ENCODE peak calls at places on chromosome 12, in ten cellular contexts. O is lower lobe of right lung; V is HS-5; S is M059J; U is epithelial cell of esophagus; Y is CD4-positive, CD25-positive, alpha-beta regulatory T cell; M is NCI-H774; Q is AG09319; A is effector CD8-positive, alpha-beta T cell; Z is NCI-H446 treated with DMSO at 0.1 percent for 48 hours. X is an unnamed sample.

GRCh38 chr12:121577443-121578180 is 3.2 kb downstream of the KDM2B start:
- DNase-seq in O (no peak), V (no peak), S (no peak), U (no peak), Y (no peak), M (no peak), Q (no peak), A (no peak), Z (no peak), X (no peak)

GRCh38 chr12:98235301-98235700 is 280.1 kb upstream of the TMPO start:
- DNase-seq in O (no peak), V (no peak), S (no peak), U (no peak), Y (no peak), M (no peak), Q (no peak), A (no peak), Z (no peak), X (no peak)

GRCh38 chr12:28278499-28278898 is 88.2 kb downstream of the CCDC91 start:
- DNase-seq in O (no peak), V (no peak), S (no peak), U (no peak), Y (no peak), M (peak; percentile 5), Q (no peak), A (no peak), Z (no peak), X (no peak)

GRCh38 chr12:79546461-79547043 is 144.2 kb downstream of the PAWR start:
- DNase-seq in O (no peak), V (no peak), S (peak; percentile 92), U (peak; percentile 17), Y (no peak), M (no peak), Q (no peak), A (no peak), Z (no peak), X (peak; percentile 92)

GRCh38 chr12:44696542-44696941 is 179.6 kb downstream of the NELL2 start:
- DNase-seq in O (no peak), V (peak; percentile 2), S (peak; percentile 18), U (peak; percentile 39), Y (no peak), M (no peak), Q (no peak), A (no peak), Z (no peak), X (peak; percentile 28)

GRCh38 chr12:107207931-107208515 is 114.7 kb upstream of the CRY1 start:
- DNase-seq in O (no peak), V (peak; percentile 44), S (peak; percentile 25), U (no peak), Y (no peak), M (no peak), Q (no peak), A (no peak), Z (no peak), X (no peak)

GRCh38 chr12:127588224-127588623 is 678.7 kb upstream of the TMEM132C start:
- DNase-seq in O (no peak), V (peak; percentile 87), S (peak; percentile 76), U (no peak), Y (no peak), M (no peak), Q (peak; percentile 83), A (no peak), Z (no peak), X (no peak)

GRCh38 chr12:131946757-131947156 is 3.0 kb upstream of the EP400 start:
- DNase-seq in O (no peak), V (no peak), S (no peak), U (no peak), Y (no peak), M (no peak), Q (no peak), A (no peak), Z (no peak), X (no peak)

GRCh38 chr12:52171950-52172512 is 19.8 kb downstream of the KRT80 start:
- DNase-seq in O (peak; percentile 65), V (no peak), S (peak; percentile 46), U (peak; percentile 85), Y (peak; percentile 29), M (peak; percentile 18), Q (no peak), A (no peak), Z (peak; percentile 38), X (peak; percentile 53)

GRCh38 chr12:67531519-67531918 is 117.0 kb upstream of the DYRK2 start:
- DNase-seq in O (no peak), V (no peak), S (peak; percentile 57), U (no peak), Y (no peak), M (no peak), Q (no peak), A (no peak), Z (no peak), X (no peak)

GRCh38 chr12:113059071-113059595 is 2.6 kb downstream of the DTX1 start:
- DNase-seq in O (no peak), V (no peak), S (no peak), U (no peak), Y (no peak), M (no peak), Q (no peak), A (no peak), Z (no peak), X (no peak)

GRCh38 chr12:108846320-108846719 is 11.1 kb downstream of the SSH1 start:
- DNase-seq in O (no peak), V (no peak), S (no peak), U (no peak), Y (no peak), M (no peak), Q (no peak), A (no peak), Z (peak; percentile 85), X (no peak)

GRCh38 chr12:1993341-1993740 is 10.9 kb downstream of the DCP1B start:
- DNase-seq in O (no peak), V (peak; percentile 85), S (peak; percentile 90), U (peak; percentile 96), Y (no peak), M (no peak), Q (peak; percentile 81), A (no peak), Z (no peak), X (peak; percentile 80)

GRCh38 chr12:123278150-123278627 is 6.5 kb upstream of the CDK2AP1 start:
- DNase-seq in O (no peak), V (no peak), S (no peak), U (no peak), Y (peak; percentile 56), M (no peak), Q (no peak), A (no peak), Z (no peak), X (no peak)

GRCh38 chr12:16606936-16607335 is 974 bp upstream of the LMO3 start:
- DNase-seq in O (no peak), V (no peak), S (no peak), U (no peak), Y (no peak), M (peak; percentile 36), Q (no peak), A (no peak), Z (no peak), X (no peak)

GRCh38 chr12:106174876-106175275 is 36.1 kb upstream of the NUAK1 start:
- DNase-seq in O (no peak), V (no peak), S (no peak), U (no peak), Y (no peak), M (no peak), Q (no peak), A (no peak), Z (no peak), X (no peak)

GRCh38 chr12:112096667-112097066 is 11.9 kb downstream of the NAA25 start:
- DNase-seq in O (no peak), V (peak; percentile 87), S (peak; percentile 90), U (peak; percentile 91), Y (peak; percentile 38), M (no peak), Q (no peak), A (no peak), Z (no peak), X (peak; percentile 91)

GRCh38 chr12:130571089-130571488 is 145.0 kb downstream of the RIMBP2 start:
- DNase-seq in O (no peak), V (no peak), S (no peak), U (no peak), Y (no peak), M (no peak), Q (no peak), A (no peak), Z (no peak), X (no peak)

GRCh38 chr12:32198555-32198954 is 91.9 kb downstream of the BICD1 start:
- DNase-seq in O (no peak), V (peak; percentile 62), S (peak; percentile 86), U (peak; percentile 91), Y (peak; percentile 12), M (no peak), Q (no peak), A (no peak), Z (no peak), X (peak; percentile 88)

GRCh38 chr12:29726321-29726692 is 57.4 kb downstream of the TMTC1 start:
- DNase-seq in O (no peak), V (no peak), S (peak; percentile 38), U (no peak), Y (no peak), M (peak; percentile 26), Q (no peak), A (no peak), Z (no peak), X (no peak)

GRCh38 chr12:124466200-124467128 is 100.9 kb downstream of the NCOR2 start:
- DNase-seq in O (peak; percentile 74), V (no peak), S (no peak), U (no peak), Y (peak; percentile 94), M (no peak), Q (no peak), A (peak; percentile 75), Z (no peak), X (no peak)

GRCh38 chr12:24820872-24821271 is 128.0 kb downstream of the BCAT1 start:
- DNase-seq in O (no peak), V (no peak), S (peak; percentile 77), U (peak; percentile 59), Y (no peak), M (no peak), Q (peak; percentile 20), A (no peak), Z (no peak), X (peak; percentile 47)

GRCh38 chr12:99267038-99267437 is 380.5 kb upstream of the GARIN6 start:
- DNase-seq in O (no peak), V (no peak), S (no peak), U (no peak), Y (no peak), M (no peak), Q (no peak), A (no peak), Z (no peak), X (peak; percentile 38)

GRCh38 chr12:110756611-110757010 is 13.9 kb upstream of the PPP1CC start:
- DNase-seq in O (no peak), V (no peak), S (peak; percentile 67), U (no peak), Y (no peak), M (no peak), Q (no peak), A (no peak), Z (no peak), X (no peak)

GRCh38 chr12:116693259-116694227 is 44.3 kb downstream of the SPRING1 start:
- DNase-seq in O (no peak), V (no peak), S (no peak), U (peak; percentile 43), Y (no peak), M (no peak), Q (no peak), A (no peak), Z (peak; percentile 56), X (no peak)

GRCh38 chr12:93832126-93832525 is 155.0 kb downstream of the CRADD start:
- DNase-seq in O (no peak), V (no peak), S (no peak), U (no peak), Y (no peak), M (no peak), Q (no peak), A (no peak), Z (no peak), X (no peak)

GRCh38 chr12:106633451-106633823 is 50.6 kb downstream of the RFX4 start:
- DNase-seq in O (no peak), V (no peak), S (peak; percentile 31), U (no peak), Y (no peak), M (no peak), Q (no peak), A (no peak), Z (no peak), X (peak; percentile 62)

GRCh38 chr12:106204312-106204711 is 43.5 kb downstream of the CKAP4 start:
- DNase-seq in O (no peak), V (no peak), S (no peak), U (no peak), Y (no peak), M (no peak), Q (no peak), A (no peak), Z (no peak), X (no peak)